ENCODE peak calls at places on chromosomes 13 and 19, in eight cellular contexts. B, J, H, R, W, Z, D and M are unnamed samples. For H3K36me3, the result is how much of the 10 kb centered on the place peaks cover.

GRCh38 chr19:50652722-50653121 is 3.5 kb downstream of the C19orf81 start:
- DNase-seq in W (no peak), R (no peak), D (no peak), H (no peak), B (no peak), J (no peak), Z (no peak), M (no peak)

GRCh38 chr13:101390461-101390860 is 25.8 kb downstream of the NALCN start:
- DNase-seq in Z (no peak), R (no peak), J (no peak), W (peak), H (no peak), B (no peak), D (no peak), M (peak)

GRCh38 chr13:35285677-35286076 is 190.8 kb downstream of the MAB21L1 start:
- DNase-seq in R (no peak), Z (no peak), J (no peak), W (no peak), D (no peak), B (no peak), H (no peak), M (no peak)

GRCh38 chr13:26186995-26187394 is 35.1 kb downstream of the RNF6 start:
- DNase-seq in D (no peak), Z (no peak), J (no peak), B (no peak), W (no peak), H (no peak), R (no peak), M (no peak)

GRCh38 chr19:43731346-43731745 is 15.5 kb downstream of the IRGC start:
- DNase-seq in Z (no peak), D (no peak), R (no peak), B (no peak), J (no peak), H (no peak), W (no peak), M (no peak)

GRCh38 chr13:99165753-99166587 is 34.7 kb upstream of the UBAC2 start:
- DNase-seq in D (no peak), W (no peak), J (no peak), B (no peak), R (no peak), H (no peak), Z (no peak), M (no peak)

GRCh38 chr13:114286808-114287207 is 5.4 kb downstream of the UPF3A start:
- DNase-seq in J (no peak), W (peak), Z (no peak), D (no peak), R (no peak), H (no peak), B (no peak), M (peak)

GRCh38 chr13:99630269-99630898 is 129.1 kb downstream of the TM9SF2 start:
- DNase-seq in D (no peak), Z (no peak), R (no peak), J (no peak), B (no peak), H (no peak), W (no peak), M (no peak)

GRCh38 chr19:45477713-45478453 is 10.1 kb downstream of the FOSB start:
- DNase-seq in H (no peak), D (no peak), R (no peak), Z (no peak), B (no peak), J (no peak), W (no peak), M (no peak)

GRCh38 chr19:7729211-7729610 is 2.7 kb downstream of the CLEC4G start:
- DNase-seq in D (no peak), Z (no peak), B (no peak), W (no peak), R (no peak), H (no peak), J (no peak), M (no peak)

GRCh38 chr13:25171517-25172302 is at the start of gene AMER2:
- DNase-seq in W (peak), R (no peak), J (no peak), H (peak), D (no peak), B (no peak), Z (no peak), M (no peak)

GRCh38 chr19:42394751-42395150 is 4.7 kb upstream of the CNFN start:
- DNase-seq in Z (no peak), J (no peak), B (no peak), H (no peak), W (no peak), R (no peak), D (no peak), M (no peak)

GRCh38 chr13:20297181-20297580 is 65.1 kb upstream of the GJB6 start:
- DNase-seq in Z (no peak), R (no peak), D (no peak), J (no peak), B (no peak), H (no peak), W (no peak), M (no peak)

GRCh38 chr19:46587861-46588260 is 13.3 kb upstream of the CALM3 start:
- DNase-seq in H (no peak), B (no peak), J (no peak), Z (no peak), D (no peak), W (no peak), R (no peak), M (no peak)

GRCh38 chr13:106373989-106374572 is 161.4 kb downstream of the EFNB2 start:
- DNase-seq in J (no peak), D (no peak), B (no peak), R (no peak), Z (no peak), H (peak), W (peak), M (no peak)

GRCh38 chr13:42373048-42373812 is 101.3 kb downstream of the AKAP11 start:
- DNase-seq in B (no peak), H (no peak), D (no peak), W (no peak), R (no peak), Z (no peak), J (no peak), M (no peak)

GRCh38 chr13:48976677-48977625 is 1.2 kb downstream of the FNDC3A start:
- DNase-seq in B (no peak), H (no peak), Z (no peak), J (no peak), W (no peak), R (peak), D (no peak), M (peak)

GRCh38 chr13:77810891-77811290 is 107.7 kb downstream of the EDNRB start:
- DNase-seq in H (no peak), W (no peak), D (no peak), Z (no peak), J (no peak), R (no peak), B (no peak), M (no peak)

GRCh38 chr13:77815330-77815729 is 103.3 kb downstream of the EDNRB start:
- DNase-seq in W (no peak), D (no peak), Z (no peak), B (no peak), R (no peak), J (no peak), H (no peak), M (no peak)

GRCh38 chr13:77811981-77812380 is 106.7 kb downstream of the EDNRB start:
- DNase-seq in B (no peak), H (no peak), R (no peak), Z (no peak), J (no peak), D (no peak), W (no peak), M (no peak)

DNA sequence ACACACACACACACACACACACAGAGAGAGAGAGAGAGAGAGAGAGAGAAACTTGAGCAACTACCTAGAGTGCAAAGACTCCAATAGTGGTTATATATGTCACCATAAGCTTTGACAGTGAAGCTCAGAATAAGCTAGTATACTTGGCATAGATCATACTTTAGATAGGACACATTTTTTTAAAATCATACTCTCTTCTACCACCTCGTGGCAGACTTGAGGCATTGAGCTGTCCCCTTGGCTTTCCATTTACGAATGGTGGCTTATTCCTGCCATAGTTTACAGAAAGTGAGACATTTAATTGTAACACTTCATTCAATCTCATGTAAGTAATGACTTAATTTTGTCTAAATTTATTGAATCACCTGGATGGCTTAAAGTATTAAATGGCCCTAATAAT is 108.2 kb downstream of the EDNRB start:
- DNase-seq in W (peak), B (no peak), H (no peak), D (no peak), J (no peak), Z (no peak), R (no peak), M (no peak)
- TF ChIP-seq CTCF in W (peak), B (no peak), H (no peak), D (no peak), J (peak), Z (no peak), R (peak), M (peak)

GRCh38 chr19:292281-292884 is 1.2 kb upstream of the PLPP2 start:
- DNase-seq in Z (peak), D (no peak), W (no peak), R (no peak), B (no peak), J (no peak), H (no peak), M (no peak)

GRCh38 chr19:288911-289310 is 2.3 kb downstream of the PLPP2 start:
- DNase-seq in D (no peak), Z (peak), R (no peak), B (no peak), H (no peak), J (no peak), W (no peak), M (no peak)

GRCh38 chr19:291561-292280 is 518 bp upstream of the PLPP2 start:
- DNase-seq in H (peak), Z (peak), R (peak), B (no peak), W (no peak), J (no peak), D (no peak), M (no peak)

GRCh38 chr19:289651-290538 is 1.3 kb downstream of the PLPP2 start:
- DNase-seq in H (no peak), D (no peak), B (no peak), R (peak), J (no peak), W (peak), Z (peak), M (peak)

DNA sequence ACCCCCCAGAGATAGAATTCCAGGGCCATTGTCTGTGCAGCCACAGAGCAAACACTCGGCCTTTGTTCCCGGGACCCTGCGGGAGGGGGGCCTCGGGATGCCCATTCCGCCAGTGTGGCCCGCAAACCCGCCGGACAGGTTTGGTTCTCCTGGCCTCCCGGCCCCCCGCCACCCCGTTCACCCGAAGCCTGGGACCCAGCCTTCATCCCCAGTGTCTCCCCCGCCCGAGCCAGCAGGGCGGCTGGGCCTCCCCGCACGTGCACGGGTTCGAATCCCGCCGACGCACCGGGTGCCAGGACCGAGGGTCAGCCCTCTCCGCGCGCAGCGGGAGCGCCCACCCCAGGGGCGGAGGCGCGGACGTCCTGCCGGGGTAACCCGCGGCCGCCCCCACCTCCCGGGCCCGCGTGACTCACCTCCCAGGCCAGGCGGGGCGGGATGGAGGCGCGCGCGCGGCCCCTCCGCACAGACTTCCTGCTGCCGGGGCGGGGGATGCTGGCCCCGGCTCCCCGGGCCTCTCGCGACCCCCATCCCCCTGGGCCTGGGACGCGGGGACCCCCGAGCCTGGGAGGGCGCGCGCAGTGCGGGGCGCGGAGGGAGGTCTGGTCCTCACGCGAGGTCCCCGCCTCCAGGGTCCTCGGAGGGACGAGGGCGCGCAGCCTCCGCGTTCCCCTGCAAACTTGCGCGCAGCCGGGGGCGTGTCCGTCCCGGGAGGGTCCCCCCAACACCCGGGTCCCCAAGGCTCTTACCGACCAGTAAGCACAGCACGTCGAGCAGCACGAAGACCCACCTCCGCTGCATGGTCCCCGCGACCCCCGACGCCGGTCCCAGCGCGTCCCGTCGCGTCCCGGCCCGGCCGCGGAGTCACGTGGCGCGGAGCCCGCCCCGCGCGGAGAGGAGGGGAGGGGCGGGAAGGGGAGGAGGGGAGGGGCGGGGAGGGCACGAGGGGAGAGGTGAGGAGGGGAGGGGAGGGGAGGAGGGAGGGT is at the start of gene PLPP2:
- DNase-seq in W (peak), J (peak), B (peak), D (no peak), H (no peak), Z (peak), R (peak), M (no peak)
- H3K4me3 ChIP-seq in W (peak), J (no peak), B (peak), D (peak), H (no peak), Z (peak), R (peak), M (peak)

GRCh38 chr19:38307076-38307475 is 3.0 kb downstream of the C19orf33 start:
- DNase-seq in D (no peak), B (no peak), W (no peak), Z (no peak), R (no peak), J (no peak), H (no peak), M (no peak)

GRCh38 chr19:38304866-38305429 is 897 bp downstream of the C19orf33 start:
- DNase-seq in Z (peak), R (peak), J (no peak), H (no peak), D (no peak), B (peak), W (peak), M (peak)

GRCh38 chr19:38306236-38306635 is 2.2 kb downstream of the C19orf33 start:
- DNase-seq in R (no peak), B (no peak), H (no peak), Z (no peak), J (no peak), D (no peak), W (no peak), M (no peak)

GRCh38 chr19:38303517-38304351 is at the start of gene C19orf33:
- DNase-seq in Z (peak), R (peak), J (no peak), H (no peak), D (no peak), B (peak), W (peak), M (peak)

DNA sequence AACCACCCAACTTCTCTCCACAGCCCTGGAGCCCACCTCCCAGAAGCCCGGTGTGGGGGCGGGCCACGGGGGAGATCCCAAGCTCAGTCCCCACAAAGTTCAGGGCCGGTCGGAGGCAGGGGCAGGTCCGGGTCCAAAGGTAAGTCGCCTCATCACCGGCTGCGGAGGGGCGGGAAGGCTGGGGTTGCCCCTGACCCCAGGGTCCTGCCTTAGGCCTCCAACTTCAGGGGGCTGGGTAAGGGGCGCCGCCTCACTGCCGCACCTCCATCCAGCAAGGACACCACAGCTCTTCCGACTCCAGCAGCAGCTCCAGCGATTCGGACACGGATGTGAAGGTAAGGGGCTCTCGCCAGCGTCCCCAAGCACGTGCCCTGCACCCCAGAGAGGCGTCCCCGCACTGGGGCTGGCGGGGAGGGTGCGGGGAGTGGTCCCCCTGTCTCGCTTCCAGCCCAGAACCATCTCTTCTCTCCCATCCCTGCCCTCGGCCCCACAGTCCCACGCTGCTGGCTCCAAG is 358 bp downstream of the C19orf33 start:
- DNase-seq in B (no peak), J (no peak), Z (no peak), H (no peak), D (no peak), W (no peak), R (no peak), M (no peak)
- H3K36me3 ChIP-seq in B (under half), J (under half), Z (under half), H (under half), D (under half), W (under half), R (under half), M (under half)

GRCh38 chr13:112655898-112656297 is 33.9 kb upstream of the ATP11A start:
- DNase-seq in B (no peak), R (no peak), H (no peak), Z (no peak), D (no peak), W (no peak), J (peak), M (no peak)

GRCh38 chr13:112658807-112659206 is 31.0 kb upstream of the ATP11A start:
- DNase-seq in H (no peak), R (no peak), J (no peak), Z (no peak), B (no peak), W (no peak), D (no peak), M (peak)

GRCh38 chr13:112657850-112658445 is 31.9 kb upstream of the ATP11A start:
- DNase-seq in R (no peak), H (no peak), D (no peak), B (no peak), J (peak), W (peak), Z (no peak), M (peak)

GRCh38 chr13:112664501-112665203 is 25.2 kb upstream of the ATP11A start:
- DNase-seq in H (no peak), D (no peak), R (no peak), J (peak), B (no peak), W (no peak), Z (no peak), M (no peak)

GRCh38 chr13:112661291-112661690 is 28.5 kb upstream of the ATP11A start:
- DNase-seq in R (no peak), H (no peak), B (no peak), W (no peak), J (no peak), D (no peak), Z (no peak), M (no peak)
- TF ChIP-seq CTCF in R (no peak), H (no peak), B (no peak), W (no peak), J (no peak), D (no peak), Z (no peak), M (no peak)

DNA sequence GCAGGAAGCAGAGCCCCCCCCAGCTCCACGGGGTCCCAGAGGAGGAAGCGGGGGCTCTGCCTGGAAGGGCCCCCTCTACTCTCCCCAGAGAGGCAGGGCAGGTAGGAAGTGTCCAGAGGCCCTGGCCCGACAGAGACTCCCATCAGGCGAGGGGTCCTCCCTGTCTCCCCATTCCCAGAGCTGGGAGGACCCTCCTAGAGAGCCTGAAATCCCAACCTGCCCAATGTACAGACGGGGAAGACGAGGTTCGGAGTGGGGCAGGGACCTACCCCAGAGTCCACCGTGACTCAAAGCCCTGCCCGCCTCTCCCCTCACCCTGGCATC is 1.1 kb downstream of the TLE2 start:
- DNase-seq in B (no peak), W (no peak), J (no peak), Z (no peak), R (no peak), D (no peak), H (no peak), M (no peak)
- H3K4me3 ChIP-seq in B (no peak), W (no peak), J (no peak), Z (peak), R (peak), D (peak), H (no peak), M (no peak)

GRCh38 chr13:95629071-95629470 is 15.4 kb downstream of the DZIP1 start:
- DNase-seq in D (no peak), Z (no peak), R (no peak), J (no peak), H (no peak), B (no peak), W (no peak), M (no peak)

GRCh38 chr13:95626768-95627167 is 17.7 kb downstream of the DZIP1 start:
- DNase-seq in R (no peak), H (no peak), J (no peak), B (no peak), W (no peak), D (no peak), Z (no peak), M (no peak)

GRCh38 chr13:95630593-95630992 is 13.9 kb downstream of the DZIP1 start:
- DNase-seq in W (no peak), Z (no peak), D (no peak), J (no peak), H (no peak), R (no peak), B (no peak), M (no peak)

GRCh38 chr13:95627590-95627989 is 16.9 kb downstream of the DZIP1 start:
- DNase-seq in R (no peak), D (no peak), H (no peak), Z (no peak), W (peak), J (no peak), B (no peak), M (no peak)

GRCh38 chr13:95628488-95628887 is 16.0 kb downstream of the DZIP1 start:
- DNase-seq in W (no peak), H (no peak), Z (no peak), D (no peak), R (no peak), B (no peak), J (no peak), M (no peak)
- H3K36me3 ChIP-seq in W (under half), H (under half), Z (under half), D (under half), R (under half), B (under half), J (under half), M (under half)